ENCODE peak calls at places on chromosome 15, in eight cellular contexts. L, I, B, W, J, V, D and X are unnamed samples.
A peak's percentile ranks its signal among the peaks of the same experiment; 100 is the strongest.

GRCh38 chr15:72382146-72382545 is 6.3 kb upstream of the HEXA start:
- DNase-seq in L (no peak), I (no peak), B (no peak), W (no peak), J (no peak), V (no peak), D (no peak), X (no peak)

GRCh38 chr15:69031013-69032001 is 16.8 kb downstream of the NOX5 start:
- DNase-seq in L (peak; percentile 56), I (peak; percentile 55), B (no peak), W (peak; percentile 35), J (peak; percentile 41), V (peak; percentile 30), D (peak; percentile 87), X (no peak)

GRCh38 chr15:55267401-55268053 is 22.1 kb downstream of the RAB27A start:
- DNase-seq in L (no peak), I (peak; percentile 69), B (no peak), W (peak; percentile 55), J (peak; percentile 50), V (no peak), D (peak; percentile 95), X (no peak)

GRCh38 chr15:41922353-41922752 is 28.5 kb upstream of the SPTBN5 start:
- DNase-seq in L (no peak), I (no peak), B (no peak), W (no peak), J (no peak), V (no peak), D (no peak), X (no peak)

GRCh38 chr15:69762373-69763148 is 309.9 kb downstream of the RPLP1 start:
- DNase-seq in L (no peak), I (no peak), B (no peak), W (no peak), J (no peak), V (no peak), D (no peak), X (no peak)

GRCh38 chr15:85019815-85020590 is 38.3 kb downstream of the PDE8A start:
- DNase-seq in L (no peak), I (no peak), B (no peak), W (no peak), J (no peak), V (no peak), D (no peak), X (no peak)

GRCh38 chr15:70127288-70127746 is 29.6 kb upstream of the TLE3 start:
- DNase-seq in L (peak; percentile 69), I (peak; percentile 37), B (no peak), W (peak; percentile 94), J (peak; percentile 47), V (no peak), D (no peak), X (no peak)

GRCh38 chr15:80072285-80072684 is 12.8 kb downstream of the ZFAND6 start:
- DNase-seq in L (no peak), I (no peak), B (no peak), W (peak; percentile 95), J (no peak), V (peak; percentile 52), D (no peak), X (no peak)

GRCh38 chr15:63504247-63504978 is at the start of gene USP3:
- DNase-seq in L (peak; percentile 94), I (peak; percentile 97), B (peak; percentile 64), W (peak; percentile 96), J (peak; percentile 95), V (peak; percentile 93), D (peak; percentile 99), X (no peak)

GRCh38 chr15:70964686-70965085 is 72.1 kb downstream of the LRRC49 start:
- DNase-seq in L (no peak), I (no peak), B (no peak), W (no peak), J (no peak), V (no peak), D (no peak), X (no peak)

GRCh38 chr15:83871808-83872559 is 218.1 kb downstream of the ADAMTSL3 start:
- DNase-seq in L (no peak), I (no peak), B (no peak), W (no peak), J (no peak), V (no peak), D (no peak), X (no peak)

GRCh38 chr15:71219646-71220045 is 104.4 kb downstream of the THSD4 start:
- DNase-seq in L (no peak), I (no peak), B (no peak), W (no peak), J (no peak), V (no peak), D (no peak), X (no peak)

GRCh38 chr15:85589873-85590272 is 204.9 kb downstream of the KLHL25 start:
- DNase-seq in L (no peak), I (no peak), B (no peak), W (no peak), J (no peak), V (no peak), D (no peak), X (no peak)

GRCh38 chr15:82712036-82712435 is 2.4 kb upstream of the AP3B2 start:
- DNase-seq in L (no peak), I (no peak), B (no peak), W (no peak), J (no peak), V (no peak), D (no peak), X (no peak)

GRCh38 chr15:25664761-25665160 is 198.4 kb downstream of the ATP10A start:
- DNase-seq in L (no peak), I (no peak), B (no peak), W (no peak), J (no peak), V (no peak), D (no peak), X (no peak)

GRCh38 chr15:70802629-70803028 is 39.3 kb upstream of the UACA start:
- DNase-seq in L (no peak), I (no peak), B (no peak), W (peak; percentile 24), J (no peak), V (no peak), D (no peak), X (no peak)

GRCh38 chr15:83651541-83651940 is 2.4 kb upstream of the ADAMTSL3 start:
- DNase-seq in L (no peak), I (no peak), B (no peak), W (no peak), J (no peak), V (no peak), D (no peak), X (no peak)

GRCh38 chr15:62940755-62941361 is 101.7 kb upstream of the TPM1 start:
- DNase-seq in L (no peak), I (peak; percentile 51), B (no peak), W (peak; percentile 25), J (peak; percentile 34), V (no peak), D (no peak), X (peak; percentile 87)

GRCh38 chr15:72967836-72968530 is 84.3 kb upstream of the NEO1 start:
- DNase-seq in L (no peak), I (peak; percentile 68), B (no peak), W (no peak), J (no peak), V (no peak), D (no peak), X (no peak)

GRCh38 chr15:57510647-57511046 is 81.1 kb upstream of the MYZAP start:
- DNase-seq in L (no peak), I (no peak), B (no peak), W (peak; percentile 98), J (peak; percentile 84), V (peak; percentile 80), D (no peak), X (no peak)
- TF ChIP-seq POLR2A in L (no peak), I (no peak), B (no peak), W (peak; percentile 37), J (no peak), V (no peak), D (no peak), X (no peak)

DNA sequence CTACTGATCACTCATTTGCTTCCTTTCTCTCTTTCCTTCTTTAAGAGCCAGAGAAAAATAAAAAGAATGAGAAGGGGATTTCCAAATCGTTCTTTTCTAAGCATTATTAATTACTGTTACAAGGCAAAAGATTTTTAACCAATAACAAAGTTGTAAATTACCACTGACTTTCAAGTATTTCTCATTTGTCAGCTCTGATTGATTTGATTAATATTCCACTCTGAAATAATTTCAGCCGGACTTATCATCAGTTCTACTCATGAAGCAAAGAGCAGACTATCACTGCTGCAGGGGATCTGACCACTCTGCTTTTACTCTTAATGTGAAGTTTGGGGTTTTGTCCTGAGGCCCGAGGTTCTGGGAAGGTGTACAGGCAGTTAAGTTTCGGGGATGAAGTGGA is 19.8 kb downstream of the NR2F2 start:
- DNase-seq in L (no peak), I (no peak), B (no peak), W (peak; percentile 80), J (no peak), V (no peak), D (no peak), X (no peak)
- TF ChIP-seq POLR2AphosphoS5 in L (no peak), I (no peak), B (no peak), W (no peak), J (no peak), V (no peak), D (no peak), X (no peak)

DNA sequence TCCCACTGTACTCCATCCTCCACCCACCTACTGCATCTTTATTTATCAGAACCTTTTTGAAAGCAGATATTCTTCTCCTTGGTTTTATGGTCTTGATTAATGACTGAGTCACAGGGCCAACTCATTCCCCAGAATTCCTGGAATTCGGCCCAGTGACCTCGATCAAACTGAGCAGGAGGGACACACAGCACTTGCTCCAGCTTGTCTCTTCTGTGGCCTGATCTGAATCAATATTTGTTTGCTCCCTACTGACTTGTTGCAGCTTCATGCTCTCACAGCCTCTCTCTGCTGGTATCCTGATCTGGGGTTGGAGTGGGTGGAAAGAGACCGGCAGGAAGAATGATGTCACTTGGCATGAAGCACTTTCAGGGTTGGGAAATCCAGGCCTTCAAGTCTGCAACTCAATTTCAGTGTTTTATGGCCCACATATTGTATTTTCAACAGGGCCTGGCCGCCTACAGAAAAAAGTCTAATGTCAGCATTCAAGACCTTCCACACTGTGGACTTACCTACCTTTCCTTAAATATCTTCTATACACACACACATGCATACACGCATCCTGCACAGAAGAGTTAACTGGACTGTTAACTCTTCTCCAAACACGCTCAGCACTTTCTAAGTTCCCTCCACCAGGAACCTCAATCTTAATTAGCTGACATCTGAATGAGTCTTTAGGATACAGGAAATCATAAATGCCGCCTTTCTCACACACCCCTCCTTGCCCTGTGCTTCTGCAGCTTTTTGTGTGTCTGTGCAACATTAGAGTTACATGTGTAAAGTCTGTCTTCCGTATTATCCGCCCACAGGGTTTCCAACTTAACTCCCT is 4.6 kb downstream of the ANXA2 start:
- DNase-seq in L (peak; percentile 59), I (peak; percentile 72), B (no peak), W (peak; percentile 94), J (peak; percentile 55), V (peak; percentile 94), D (no peak), X (peak; percentile 98)
- TF ChIP-seq POLR2A in L (peak; percentile 5), I (peak; percentile 47), B (peak; percentile 5), W (peak; percentile 94), J (peak; percentile 20), V (peak; percentile 17), D (peak; percentile 26), X (no peak)

DNA sequence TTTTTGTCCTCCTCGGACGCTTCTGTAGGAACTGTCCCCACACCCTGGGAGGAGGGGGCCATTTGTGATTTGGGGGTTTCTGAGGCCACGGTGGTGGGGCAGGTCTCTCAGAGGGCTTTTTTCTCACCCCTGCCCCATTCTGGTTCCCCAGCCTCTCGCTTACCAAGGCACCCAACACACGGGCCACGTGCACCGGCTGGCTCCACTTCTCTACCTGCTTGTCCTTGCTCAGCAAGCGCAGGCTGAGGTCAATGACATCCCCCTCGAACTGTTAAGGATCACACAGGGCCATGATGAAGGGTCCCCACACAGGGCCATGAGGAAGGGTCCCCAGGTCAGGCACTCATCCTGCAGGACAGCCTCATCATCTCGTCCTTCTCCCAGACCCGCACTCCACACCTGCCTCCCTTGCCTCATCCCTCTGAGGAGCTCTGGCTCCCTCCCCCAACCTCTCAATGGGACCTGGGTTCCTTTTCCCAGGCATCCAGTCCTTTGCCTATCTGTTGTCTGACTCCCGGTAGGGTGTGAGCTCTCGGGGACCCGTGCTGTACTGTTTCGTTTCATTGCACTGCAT is 10.6 kb downstream of the EPB42 start:
- DNase-seq in L (no peak), I (no peak), B (no peak), W (no peak), J (no peak), V (no peak), D (no peak), X (no peak)
- TF ChIP-seq POLR2AphosphoS5 in L (no peak), I (no peak), B (no peak), W (no peak), J (no peak), V (no peak), D (no peak), X (no peak)